ENCODE peak calls at places on chromosome 18, in nine cellular contexts. G is mucosa of gallbladder, M is NCI-H2081 treated with DMSO at 0.1 percent for 48 hours, E is HCT116, P is epithelial cell of prostate, Q is tibial artery, X is T-cell, Y is cardiac muscle cell, A is H9. W is an unnamed sample.
A peak's percentile ranks its signal among the peaks of the same experiment; 100 is the strongest.

GRCh38 chr18:9856097-9856496 is 29.7 kb upstream of the TXNDC2 start:
- DNase-seq in P (no peak), Y (no peak), A (no peak), M (no peak), Q (no peak), X (no peak), G (no peak), E (no peak), W (no peak)

GRCh38 chr18:43314931-43315330 is 37.6 kb upstream of the SYT4 start:
- DNase-seq in M (no peak), P (no peak), G (no peak), Y (peak; percentile 0), Q (no peak), A (no peak), X (no peak), E (no peak), W (peak; percentile 4)

GRCh38 chr18:12841070-12841469 is 43.0 kb downstream of the PTPN2 start:
- DNase-seq in G (no peak), Q (no peak), M (no peak), P (no peak), A (no peak), Y (no peak), E (no peak), X (no peak), W (no peak)

GRCh38 chr18:75545189-75545588 is 117.7 kb upstream of the SMIM21 start:
- DNase-seq in E (no peak), Q (no peak), A (no peak), X (no peak), M (no peak), P (no peak), Y (peak; percentile 11), G (no peak), W (no peak)

GRCh38 chr18:62634471-62634870 is 80.9 kb upstream of the PHLPP1 start:
- DNase-seq in P (no peak), G (no peak), E (no peak), Y (no peak), Q (no peak), M (no peak), X (no peak), A (no peak), W (peak; percentile 35)

GRCh38 chr18:60686142-60686541 is 313.6 kb upstream of the MC4R start:
- DNase-seq in Y (no peak), P (no peak), M (no peak), G (no peak), X (no peak), Q (no peak), E (no peak), A (no peak), W (no peak)

GRCh38 chr18:3060667-3061580 is 48.0 kb upstream of the LPIN2 start:
- DNase-seq in A (no peak), M (no peak), Y (no peak), E (no peak), X (peak; percentile 49), Q (no peak), P (no peak), G (no peak), W (no peak)

GRCh38 chr18:55910328-55910727 is 322.3 kb upstream of the TCF4 start:
- DNase-seq in P (no peak), G (no peak), Q (no peak), M (no peak), Y (no peak), E (no peak), A (no peak), X (no peak), W (no peak)

GRCh38 chr18:58194028-58194427 is 150.0 kb downstream of the NEDD4L start:
- DNase-seq in G (no peak), Q (no peak), P (no peak), E (no peak), X (no peak), Y (no peak), M (no peak), A (peak; percentile 82), W (no peak)

GRCh38 chr18:56235061-56235772 is 403.2 kb downstream of the TXNL1 start:
- DNase-seq in M (no peak), Q (no peak), E (no peak), A (no peak), G (no peak), Y (no peak), X (no peak), P (no peak), W (no peak)

GRCh38 chr18:11008544-11008943 is 140.8 kb downstream of the PIEZO2 start:
- DNase-seq in G (no peak), M (no peak), A (no peak), Y (no peak), Q (no peak), P (no peak), E (no peak), X (no peak), W (no peak)

GRCh38 chr18:46734981-46735380 is 21.9 kb downstream of the ST8SIA5 start:
- DNase-seq in P (no peak), E (no peak), Q (no peak), G (no peak), A (no peak), X (no peak), Y (no peak), M (no peak), W (no peak)

GRCh38 chr18:617970-618504 is 21.2 kb downstream of the CLUL1 start:
- DNase-seq in E (no peak), G (no peak), A (no peak), P (no peak), M (no peak), Y (no peak), X (no peak), Q (no peak), W (no peak)

GRCh38 chr18:74530584-74530862 is 3.8 kb upstream of the CNDP1 start:
- DNase-seq in E (no peak), P (no peak), A (no peak), Q (no peak), G (no peak), M (no peak), Y (no peak), X (no peak), W (no peak)

GRCh38 chr18:54235871-54236270 is 11.4 kb upstream of the MBD2 start:
- DNase-seq in E (no peak), X (no peak), Q (no peak), G (no peak), Y (peak; percentile 62), A (no peak), M (no peak), P (no peak), W (no peak)

GRCh38 chr18:56276466-56276865 is 361.9 kb downstream of the TXNL1 start:
- DNase-seq in Q (no peak), Y (no peak), M (no peak), A (no peak), E (no peak), P (no peak), G (no peak), X (no peak), W (no peak)

GRCh38 chr18:63444567-63444966 is 22.3 kb upstream of the VPS4B start:
- DNase-seq in P (peak; percentile 98), X (no peak), Q (no peak), Y (peak; percentile 75), A (no peak), G (no peak), E (no peak), M (no peak), W (peak; percentile 89)

GRCh38 chr18:51531496-51531895 is 334.0 kb upstream of the MEX3C start:
- DNase-seq in X (no peak), Q (no peak), A (no peak), Y (no peak), M (no peak), P (peak; percentile 66), E (no peak), G (peak; percentile 48), W (no peak)

GRCh38 chr18:33781429-33781828 is 203.4 kb downstream of the ASXL3 start:
- DNase-seq in M (no peak), E (no peak), P (no peak), G (no peak), Q (no peak), A (no peak), Y (no peak), X (no peak), W (no peak)

GRCh38 chr18:48869591-48869990 is 81.2 kb downstream of the SMAD7 start:
- DNase-seq in P (no peak), A (no peak), E (no peak), G (no peak), Q (no peak), M (no peak), X (no peak), Y (no peak), W (no peak)

GRCh38 chr18:10131783-10132381 is 218.1 kb downstream of the VAPA start:
- DNase-seq in P (no peak), G (no peak), E (no peak), X (no peak), Y (no peak), Q (no peak), M (no peak), A (peak; percentile 55), W (no peak)

GRCh38 chr18:3264362-3264761 is 2.4 kb downstream of the MYL12B start:
- DNase-seq in M (no peak), Q (no peak), Y (no peak), E (no peak), X (no peak), P (no peak), A (no peak), G (no peak), W (no peak)

GRCh38 chr18:9868857-9869712 is 16.7 kb upstream of the TXNDC2 start:
- DNase-seq in M (no peak), E (no peak), Y (peak; percentile 27), G (no peak), Q (no peak), A (no peak), P (no peak), X (no peak), W (no peak)

GRCh38 chr18:79470547-79470946 is 74.8 kb downstream of the NFATC1 start:
- DNase-seq in G (no peak), E (no peak), Q (no peak), X (no peak), M (no peak), Y (no peak), A (no peak), P (no peak), W (no peak)

GRCh38 chr18:63150326-63150725 is 169.2 kb downstream of the BCL2 start:
- DNase-seq in X (no peak), P (no peak), A (no peak), M (no peak), Y (no peak), Q (no peak), E (no peak), G (no peak), W (no peak)

GRCh38 chr18:79519751-79520472 is 124.2 kb downstream of the NFATC1 start:
- DNase-seq in G (peak; percentile 10), P (no peak), Y (peak; percentile 39), E (no peak), X (peak; percentile 62), A (peak; percentile 50), M (no peak), Q (peak; percentile 49), W (no peak)

GRCh38 chr18:11666176-11666575 is 22.9 kb upstream of the GNAL start:
- DNase-seq in A (peak; percentile 27), Q (no peak), P (no peak), X (no peak), M (no peak), E (no peak), G (no peak), Y (no peak), W (no peak)

GRCh38 chr18:3367491-3368091 is 82.4 kb upstream of the TGIF1 start:
- DNase-seq in G (no peak), X (no peak), P (no peak), Y (peak; percentile 84), M (no peak), Q (no peak), E (no peak), A (no peak), W (peak; percentile 65)

GRCh38 chr18:26794210-26795101 is 71.1 kb downstream of the AQP4 start:
- DNase-seq in G (no peak), E (no peak), Y (no peak), X (no peak), P (no peak), Q (no peak), A (no peak), M (no peak), W (no peak)

GRCh38 chr18:49230331-49230730 is 230.1 kb downstream of the DYM start:
- DNase-seq in G (no peak), X (no peak), M (no peak), P (no peak), Y (peak; percentile 26), Q (no peak), E (no peak), A (no peak), W (no peak)

GRCh38 chr18:53838796-53839195 is 385.7 kb downstream of the MBD2 start:
- DNase-seq in G (no peak), Y (no peak), X (no peak), M (no peak), E (no peak), Q (no peak), A (no peak), P (no peak), W (no peak)

W was measured in HCEC 1CT.